ENCODE peak calls at places on chromosomes 16 and 17, in seven cellular contexts. H, N, E, R, K, A and P are unnamed samples.
A peak's percentile ranks its signal among the peaks of the same experiment; 100 is the strongest.

GRCh38 chr17:44211281-44212265 is 7.9 kb downstream of the UBTF start:
- DNase-seq in A (no peak), H (peak; percentile 69), N (no peak), K (no peak), E (no peak), R (no peak), P (no peak)

GRCh38 chr17:8724451-8724850 is 20.2 kb downstream of the CCDC42 start:
- DNase-seq in K (no peak), A (no peak), E (no peak), N (no peak), R (peak; percentile 63), H (no peak), P (no peak)

GRCh38 chr16:81582655-81583441 is 138.2 kb downstream of the CMIP start:
- DNase-seq in N (no peak), H (peak; percentile 81), E (no peak), R (peak; percentile 49), K (no peak), A (no peak), P (no peak)

GRCh38 chr17:58831780-58832179 is 76.1 kb downstream of the PPM1E start:
- DNase-seq in A (no peak), N (no peak), H (no peak), E (no peak), K (no peak), R (no peak), P (no peak)

GRCh38 chr17:12899604-12900003 is 110.3 kb downstream of the ARHGAP44 start:
- DNase-seq in N (no peak), K (no peak), A (no peak), R (no peak), H (no peak), E (no peak), P (no peak)

GRCh38 chr17:81648013-81648706 is 8.2 kb downstream of the PDE6G start:
- DNase-seq in H (no peak), R (no peak), A (no peak), N (no peak), K (no peak), E (no peak), P (no peak)

GRCh38 chr17:57926723-57927047 is 28.5 kb downstream of the CUEDC1 start:
- DNase-seq in K (no peak), H (no peak), A (no peak), N (no peak), E (no peak), R (no peak), P (no peak)

GRCh38 chr17:1764274-1764673 is 2.4 kb downstream of the SERPINF1 start:
- DNase-seq in H (peak; percentile 65), A (peak; percentile 69), K (peak; percentile 74), E (peak; percentile 68), R (no peak), N (peak; percentile 65), P (peak; percentile 75)

GRCh38 chr17:80519091-80519781 is 25.4 kb upstream of the RPTOR start:
- DNase-seq in A (no peak), E (no peak), H (peak; percentile 32), N (no peak), R (no peak), K (no peak), P (no peak)

GRCh38 chr17:79388556-79389295 is 222.1 kb downstream of the RBFOX3 start:
- DNase-seq in N (no peak), E (peak; percentile 63), H (peak; percentile 73), A (no peak), K (peak; percentile 50), R (peak; percentile 80), P (no peak)

GRCh38 chr17:78013683-78014467 is 55.4 kb downstream of the TNRC6C start:
- DNase-seq in N (peak; percentile 33), A (peak; percentile 37), E (no peak), R (peak; percentile 59), H (peak; percentile 54), K (no peak), P (peak; percentile 51)

GRCh38 chr17:60390223-60390622 is 1.7 kb downstream of the USP32 start:
- DNase-seq in N (no peak), E (no peak), A (no peak), H (peak; percentile 47), R (no peak), K (no peak), P (no peak)

DNA sequence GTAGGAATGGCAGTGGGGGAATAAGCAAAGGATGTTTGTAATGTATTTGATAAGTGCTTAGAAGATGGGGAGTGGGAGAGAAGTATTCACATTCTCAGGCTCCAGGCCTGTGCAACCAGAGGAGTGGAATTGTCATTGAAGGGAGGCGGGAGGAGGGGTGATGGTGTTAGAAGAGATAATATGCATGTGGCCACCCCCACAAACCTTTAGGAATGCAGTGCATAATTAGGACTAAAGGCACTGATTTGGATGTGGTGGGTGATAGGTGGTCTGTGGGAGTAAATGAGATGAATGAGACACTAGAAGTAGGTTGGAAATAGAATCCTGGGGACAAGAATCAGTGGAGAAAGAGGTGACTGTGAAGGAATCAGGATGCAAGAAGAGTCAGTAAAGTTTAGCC is 27.1 kb downstream of the UTP18 start:
- DNase-seq in N (no peak), E (no peak), H (no peak), A (no peak), R (no peak), K (no peak), P (no peak)
- H3K4me3 ChIP-seq in N (no peak overlapping the region), E (no peak overlapping the region), H (no peak overlapping the region), A (no peak overlapping the region), R (no peak overlapping the region), K (no peak overlapping the region), P (no peak overlapping the region)

GRCh38 chr17:39756376-39757079 is 18.8 kb downstream of the GRB7 start:
- DNase-seq in N (no peak), A (no peak), K (no peak), R (no peak), H (no peak), E (no peak), P (no peak)

GRCh38 chr17:39757176-39757662 is 19.5 kb downstream of the GRB7 start:
- DNase-seq in H (no peak), R (no peak), N (no peak), K (no peak), A (no peak), E (no peak), P (no peak)

GRCh38 chr17:39761861-39762496 is 24.2 kb downstream of the GRB7 start:
- DNase-seq in N (no peak), R (no peak), K (no peak), E (no peak), H (no peak), A (no peak), P (no peak)

GRCh38 chr17:39757931-39758873 is 20.5 kb downstream of the GRB7 start:
- DNase-seq in R (no peak), K (no peak), E (no peak), A (peak; percentile 67), H (no peak), N (peak; percentile 30), P (no peak)

GRCh38 chr17:39759204-39759603 is 21.5 kb downstream of the GRB7 start:
- DNase-seq in K (no peak), A (no peak), N (no peak), R (no peak), H (no peak), E (no peak), P (no peak)
- H3K27me3 ChIP-seq in K (peaks cover 40% of the 10 kb centered on the region), A (no peaks in the 10 kb centered on the region), N (no peaks in the 10 kb centered on the region), R (no peaks in the 10 kb centered on the region), H (peaks cover 9% of the 10 kb centered on the region), E (no peaks in the 10 kb centered on the region), P (peaks cover 16% of the 10 kb centered on the region)

GRCh38 chr16:83900611-83901010 is 1.7 kb downstream of the MLYCD start:
- DNase-seq in R (no peak), A (no peak), H (no peak), E (no peak), N (no peak), K (no peak), P (no peak)
- H3K4me3 ChIP-seq in R (no peak overlapping the region), A (no peak overlapping the region), H (no peak overlapping the region), E (no peak overlapping the region), N (no peak overlapping the region), K (peak overlapping the region; percentile 90), P (no peak overlapping the region)

GRCh38 chr17:49223517-49224197 is 6.9 kb downstream of the PHOSPHO1 start:
- DNase-seq in N (peak; percentile 62), E (no peak), R (peak; percentile 94), A (peak; percentile 50), K (peak; percentile 63), H (peak; percentile 48), P (no peak)
- H3K27me3 ChIP-seq in N (no peaks in the 10 kb centered on the region), E (peaks cover 61% of the 10 kb centered on the region), R (peaks cover 9% of the 10 kb centered on the region), A (no peaks in the 10 kb centered on the region), K (peaks cover 79% of the 10 kb centered on the region), H (peaks cover 26% of the 10 kb centered on the region), P (peaks cover 53% of the 10 kb centered on the region)